ENCODE peak calls at places on chromosome 22, in five cellular contexts. V, S, R, W and G are unnamed samples.

GRCh38 chr22:48240935-48241230 is 1478.4 kb downstream of the TBC1D22A start:
- DNase-seq in V (no peak), S (no peak), R (no peak), W (peak; percentile 44), G (no peak)

GRCh38 chr22:37765498-37765897 is 42.2 kb upstream of the GCAT start:
- DNase-seq in V (no peak), S (no peak), R (no peak), W (no peak), G (no peak)

GRCh38 chr22:50522208-50522805 is 3.1 kb downstream of the SCO2 start:
- DNase-seq in V (no peak), S (no peak), R (no peak), W (no peak), G (no peak)

GRCh38 chr22:19632671-19633148 is 81.6 kb upstream of the SEPTIN5 start:
- DNase-seq in V (no peak), S (no peak), R (no peak), W (no peak), G (no peak)

GRCh38 chr22:49548356-49549202 is 279.1 kb downstream of the BRD1 start:
- DNase-seq in V (no peak), S (no peak), R (peak; percentile 29), W (no peak), G (no peak)

GRCh38 chr22:24894998-24895397 is 51.5 kb downstream of the LHFPL7 start:
- DNase-seq in V (no peak), S (peak; percentile 28), R (peak; percentile 75), W (peak; percentile 87), G (peak; percentile 12)

GRCh38 chr22:25141994-25142620 is 57.6 kb upstream of the CRYBB3 start:
- DNase-seq in V (no peak), S (no peak), R (no peak), W (no peak), G (no peak)

GRCh38 chr22:24433868-24434471 is 6.6 kb downstream of the ADORA2A start:
- DNase-seq in V (no peak), S (no peak), R (no peak), W (no peak), G (no peak)

DNA sequence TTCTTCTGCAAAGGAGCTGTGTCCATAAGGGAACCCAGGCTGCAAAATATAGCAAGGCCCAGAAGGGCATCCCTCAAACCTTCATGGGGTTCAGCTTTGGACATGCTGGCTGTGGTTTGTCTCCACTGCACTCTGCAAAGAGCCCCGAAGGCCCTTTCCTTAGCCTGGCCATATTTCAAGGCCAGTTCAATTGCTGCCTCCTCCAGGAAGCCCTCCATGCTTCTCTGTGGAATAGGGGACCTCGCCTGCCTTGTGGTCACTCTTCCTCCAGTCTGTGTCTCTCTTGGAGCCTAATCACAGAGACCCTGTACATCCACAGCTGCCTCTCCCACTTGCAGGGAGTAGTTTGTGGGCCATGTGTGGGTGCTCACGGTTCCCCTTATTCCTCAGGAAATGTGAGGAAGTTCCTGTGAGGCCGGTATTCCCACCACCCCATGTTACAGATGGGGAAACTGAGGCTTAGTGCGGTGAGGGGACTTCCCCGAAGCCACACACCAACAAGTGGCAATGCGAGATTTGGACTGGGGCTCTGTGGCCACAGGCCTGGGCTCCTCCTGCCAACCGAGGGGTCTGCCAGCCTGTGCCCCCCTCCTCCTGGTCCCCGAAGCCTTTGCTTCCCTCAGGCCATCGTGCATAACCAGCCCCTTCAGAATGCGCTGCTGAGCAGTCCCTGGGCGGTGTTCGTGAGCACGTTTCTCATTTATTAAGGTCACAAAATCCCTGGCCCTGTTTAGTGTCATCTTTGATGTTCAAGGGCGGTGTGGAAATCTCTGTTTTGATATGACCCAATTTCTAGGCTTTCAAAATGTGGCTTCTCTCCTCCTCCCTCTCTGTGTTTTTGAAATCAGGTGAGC is 65.8 kb downstream of the PARVB start:
- DNase-seq in V (no peak), S (no peak), R (no peak), W (no peak), G (no peak)
- H3K27ac ChIP-seq in V (no peak overlapping the region), S (no peak overlapping the region), R (no peak overlapping the region), W (no peak overlapping the region), G (no peak overlapping the region)

GRCh38 chr22:23400286-23400981 is 179.7 kb downstream of the IGLL1 start:
- DNase-seq in V (no peak), S (no peak), R (peak; percentile 51), W (no peak), G (no peak)
- H3K27ac ChIP-seq in V (no peak overlapping the region), S (no peak overlapping the region), R (no peak overlapping the region), W (no peak overlapping the region), G (no peak overlapping the region)

GRCh38 chr22:39078329-39078728 is 1.3 kb downstream of the APOBEC3G start:
- DNase-seq in V (peak; percentile 63), S (no peak), R (no peak), W (no peak), G (no peak)
- H3K27ac ChIP-seq in V (peak overlapping the region; percentile 86), S (no peak overlapping the region), R (no peak overlapping the region), W (no peak overlapping the region), G (no peak overlapping the region)

GRCh38 chr22:46576556-46577351 is 39.3 kb upstream of the CELSR1 start:
- DNase-seq in V (peak; percentile 70), S (peak; percentile 23), R (peak; percentile 85), W (no peak), G (peak; percentile 61)

GRCh38 chr22:46577361-46578249 is 40.2 kb upstream of the CELSR1 start:
- DNase-seq in V (no peak), S (no peak), R (peak; percentile 74), W (no peak), G (no peak)

GRCh38 chr22:46574993-46575914 is 37.8 kb upstream of the CELSR1 start:
- DNase-seq in V (no peak), S (peak; percentile 32), R (peak; percentile 74), W (no peak), G (no peak)

GRCh38 chr22:46574438-46574992 is 37.1 kb upstream of the CELSR1 start:
- DNase-seq in V (no peak), S (no peak), R (no peak), W (no peak), G (no peak)

GRCh38 chr22:46575915-46576555 is 38.6 kb upstream of the CELSR1 start:
- DNase-seq in V (no peak), S (no peak), R (peak; percentile 58), W (no peak), G (no peak)
- H3K27ac ChIP-seq in V (peak overlapping the region; percentile 31), S (peak overlapping the region; percentile 99), R (peak overlapping the region; percentile 80), W (peak overlapping the region; percentile 91), G (no peak overlapping the region)

GRCh38 chr22:31768422-31769059 is 14.7 kb downstream of the DEPDC5 start:
- DNase-seq in V (no peak), S (no peak), R (no peak), W (no peak), G (no peak)

GRCh38 chr22:31764785-31765184 is 11.0 kb downstream of the DEPDC5 start:
- DNase-seq in V (no peak), S (no peak), R (no peak), W (no peak), G (no peak)
- H3K27ac ChIP-seq in V (no peak overlapping the region), S (no peak overlapping the region), R (no peak overlapping the region), W (no peak overlapping the region), G (no peak overlapping the region)

GRCh38 chr22:33302549-33302948 is 244.4 kb upstream of the SYN3 start:
- DNase-seq in V (no peak), S (peak; percentile 8), R (no peak), W (no peak), G (no peak)
- H3K27ac ChIP-seq in V (no peak overlapping the region), S (peak overlapping the region; percentile 60), R (no peak overlapping the region), W (no peak overlapping the region), G (no peak overlapping the region)

DNA sequence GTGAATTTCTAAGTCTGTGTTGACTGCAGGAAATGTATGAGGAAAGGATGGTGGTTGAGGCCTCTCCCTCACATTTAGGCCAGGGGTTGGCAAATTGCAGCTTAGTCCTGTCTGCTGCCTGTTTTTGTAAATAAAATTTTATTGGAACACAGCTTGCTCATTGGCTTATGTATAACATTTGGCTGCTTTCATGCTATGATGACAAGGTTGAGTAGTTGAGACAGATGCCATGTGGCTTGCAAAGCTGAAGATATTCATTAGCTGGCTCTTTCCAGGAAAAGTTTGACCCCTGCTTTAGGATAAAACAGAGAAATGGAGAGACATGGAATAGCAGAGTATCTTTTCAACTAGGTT is 46.2 kb downstream of the BCR start:
- DNase-seq in V (no peak), S (no peak), R (no peak), W (no peak), G (no peak)
- H3K27ac ChIP-seq in V (peak overlapping the region; percentile 0), S (peak overlapping the region; percentile 75), R (no peak overlapping the region), W (peak overlapping the region; percentile 74), G (no peak overlapping the region)

GRCh38 chr22:46563381-46564083 is 26.1 kb upstream of the CELSR1 start:
- DNase-seq in V (peak; percentile 78), S (peak; percentile 71), R (peak; percentile 92), W (peak; percentile 84), G (no peak)

GRCh38 chr22:46564084-46564714 is 26.8 kb upstream of the CELSR1 start:
- DNase-seq in V (no peak), S (no peak), R (no peak), W (no peak), G (no peak)

GRCh38 chr22:46560696-46561295 is 23.4 kb upstream of the CELSR1 start:
- DNase-seq in V (no peak), S (no peak), R (peak; percentile 39), W (no peak), G (no peak)

GRCh38 chr22:46557736-46558480 is 20.5 kb upstream of the CELSR1 start:
- DNase-seq in V (no peak), S (no peak), R (peak; percentile 56), W (no peak), G (no peak)

GRCh38 chr22:46561435-46561905 is 24.1 kb upstream of the CELSR1 start:
- DNase-seq in V (no peak), S (peak; percentile 50), R (peak; percentile 30), W (no peak), G (no peak)
- H3K27ac ChIP-seq in V (no peak overlapping the region), S (peak overlapping the region; percentile 49), R (no peak overlapping the region), W (no peak overlapping the region), G (no peak overlapping the region)

DNA sequence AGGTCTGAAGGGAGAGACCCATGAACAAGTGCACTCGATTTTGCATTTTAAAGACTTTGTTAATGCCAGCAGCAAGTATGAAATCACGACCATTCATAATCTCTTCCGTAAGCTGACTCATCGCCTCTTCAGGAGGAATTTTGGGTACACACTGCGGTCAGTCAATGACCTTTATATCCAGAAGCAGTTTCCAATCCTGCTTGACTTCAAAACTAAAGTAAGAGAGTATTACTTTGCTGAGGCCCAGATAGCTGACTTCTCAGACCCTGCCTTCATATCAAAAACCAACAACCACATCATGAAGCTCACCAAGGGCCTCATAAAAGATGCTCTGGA is 5.9 kb downstream of the SERPIND1 start:
- DNase-seq in V (no peak), S (no peak), R (no peak), W (no peak), G (no peak)
- H3K27ac ChIP-seq in V (no peak overlapping the region), S (no peak overlapping the region), R (no peak overlapping the region), W (peak overlapping the region; percentile 59), G (no peak overlapping the region)